ENCODE peak calls at places on chromosomes 4 and X, in four cellular contexts. X is stomach, B is lower leg skin, P is suprapubic skin. Z is an unnamed sample.

GRCh38 chrX:132023896-132024386 is 839 bp downstream of the STK26 start:
- DNase-seq in X (no peak), B (no peak), P (no peak), Z (no peak)

GRCh38 chrX:32929040-32929439 is 282.3 kb downstream of the DMD start:
- DNase-seq in X (no peak), B (no peak), P (no peak), Z (no peak)

GRCh38 chr4:184598753-184599491 is 50.3 kb downstream of the CASP3 start:
- DNase-seq in X (peak), B (no peak), P (no peak), Z (peak)

GRCh38 chrX:130916636-130917422 is 13.8 kb upstream of the ENOX2 start:
- DNase-seq in X (peak), B (no peak), P (no peak), Z (no peak)

GRCh38 chr4:78441786-78442185 is 109.8 kb upstream of the ANXA3 start:
- DNase-seq in X (no peak), B (no peak), P (no peak), Z (no peak)

GRCh38 chrX:31931225-31931624 is 859.4 kb upstream of the FTHL17 start:
- DNase-seq in X (no peak), B (no peak), P (no peak), Z (no peak)

GRCh38 chr4:6341696-6342095 is 72.0 kb downstream of the WFS1 start:
- DNase-seq in X (no peak), B (no peak), P (no peak), Z (no peak)

GRCh38 chr4:148015058-148015457 is 283.2 kb downstream of the ARHGAP10 start:
- DNase-seq in X (no peak), B (no peak), P (no peak), Z (no peak)

GRCh38 chr4:182916483-182917181 is 554 bp downstream of the DCTD start:
- DNase-seq in X (peak), B (peak), P (no peak), Z (no peak)

GRCh38 chr4:54543088-54543795 is 114.5 kb upstream of the KIT start:
- DNase-seq in X (no peak), B (no peak), P (no peak), Z (no peak)

GRCh38 chr4:102168580-102168979 is 176.7 kb downstream of the SLC39A8 start:
- DNase-seq in X (no peak), B (no peak), P (no peak), Z (no peak)

GRCh38 chr4:169024762-169025161 is 14.7 kb upstream of the CBR4 start:
- DNase-seq in X (no peak), B (no peak), P (no peak), Z (no peak)

GRCh38 chr4:85005865-85006377 is 39.4 kb upstream of the WDFY3 start:
- DNase-seq in X (no peak), B (peak), P (no peak), Z (no peak)

GRCh38 chrX:131816551-131817136 is 206.5 kb upstream of the STK26 start:
- DNase-seq in X (peak), B (peak), P (no peak), Z (no peak)

GRCh38 chrX:133373366-133374079 is 41.8 kb downstream of the GPC4 start:
- DNase-seq in X (no peak), B (no peak), P (no peak), Z (no peak)

GRCh38 chr4:159283697-159284492 is 181.0 kb downstream of the RAPGEF2 start:
- DNase-seq in X (no peak), B (no peak), P (no peak), Z (no peak)

GRCh38 chr4:66606908-66607307 is 936.6 kb upstream of the EPHA5 start:
- DNase-seq in X (no peak), B (no peak), P (no peak), Z (no peak)

GRCh38 chr4:16596267-16596666 is 302.2 kb downstream of the LDB2 start:
- DNase-seq in X (no peak), B (no peak), P (no peak), Z (no peak)

GRCh38 chr4:9921326-9921725 is 100.0 kb downstream of the SLC2A9 start:
- DNase-seq in X (no peak), B (no peak), P (no peak), Z (no peak)

GRCh38 chr4:39278476-39278875 is 87.7 kb downstream of the RFC1 start:
- DNase-seq in X (no peak), B (no peak), P (no peak), Z (no peak)

GRCh38 chr4:152460488-152460887 is 75.4 kb downstream of the FBXW7 start:
- DNase-seq in X (no peak), B (no peak), P (no peak), Z (no peak)

GRCh38 chr4:137471895-137472294 is 60.4 kb downstream of the PCDH18 start:
- DNase-seq in X (no peak), B (no peak), P (no peak), Z (no peak)

GRCh38 chr4:83780334-83780733 is 244.4 kb downstream of the GPAT3 start:
- DNase-seq in X (no peak), B (no peak), P (no peak), Z (no peak)

GRCh38 chrX:8738588-8739189 is 6.8 kb upstream of the ANOS1 start:
- DNase-seq in X (peak), B (no peak), P (no peak), Z (no peak)

GRCh38 chrX:51837926-51838325 is 55.5 kb upstream of the MAGED1 start:
- DNase-seq in X (peak), B (peak), P (peak), Z (no peak)

GRCh38 chr4:6153874-6154273 is 46.5 kb downstream of the JAKMIP1 start:
- DNase-seq in X (no peak), B (no peak), P (no peak), Z (no peak)

GRCh38 chr4:153488719-153489384 is 22.7 kb downstream of the TMEM131L start:
- DNase-seq in X (no peak), B (no peak), P (no peak), Z (no peak)

GRCh38 chrX:320126-320783 is 1.7 kb upstream of the GTPBP6 start:
- DNase-seq in X (no peak), B (no peak), P (peak), Z (no peak)

GRCh38 chrX:2610246-2611170 is 80.6 kb upstream of the CD99 start:
- DNase-seq in X (no peak), B (peak), P (no peak), Z (peak)

GRCh38 chr4:87390931-87391782 is at the start of gene HSD17B11:
- DNase-seq in X (peak), B (peak), P (peak), Z (peak)
- TF ChIP-seq CTCF in X (no peak), B (no peak), P (no peak), Z (peak)

GRCh38 chr4:95095352-95095974 is 337.7 kb downstream of the BMPR1B start:
- DNase-seq in X (no peak), B (no peak), P (no peak), Z (no peak)
- TF ChIP-seq CTCF in X (no peak), B (no peak), P (no peak), Z (peak)

DNA sequence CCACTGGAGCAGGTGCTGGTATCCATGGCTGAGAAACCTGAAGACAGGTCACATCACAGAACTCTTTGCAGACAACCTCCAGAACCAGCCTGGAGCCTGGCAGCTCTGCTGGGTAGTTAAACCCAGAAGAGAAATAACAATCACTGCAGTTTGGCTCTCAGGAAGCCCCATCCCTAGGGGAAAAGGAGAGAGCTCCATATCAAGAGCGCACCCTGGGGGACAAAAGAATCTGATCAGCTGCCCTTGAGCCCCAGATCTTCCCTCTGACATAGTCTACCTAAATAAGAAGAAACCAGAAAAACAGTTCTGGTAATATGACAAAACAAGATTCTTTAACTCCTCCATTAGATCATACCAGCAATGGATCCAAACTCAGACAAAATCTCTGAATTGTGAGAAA is 823.2 kb upstream of the FRG1 start:
- DNase-seq in X (no peak), B (no peak), P (no peak), Z (no peak)
- TF ChIP-seq CTCF in X (no peak), B (no peak), P (no peak), Z (peak)

DNA sequence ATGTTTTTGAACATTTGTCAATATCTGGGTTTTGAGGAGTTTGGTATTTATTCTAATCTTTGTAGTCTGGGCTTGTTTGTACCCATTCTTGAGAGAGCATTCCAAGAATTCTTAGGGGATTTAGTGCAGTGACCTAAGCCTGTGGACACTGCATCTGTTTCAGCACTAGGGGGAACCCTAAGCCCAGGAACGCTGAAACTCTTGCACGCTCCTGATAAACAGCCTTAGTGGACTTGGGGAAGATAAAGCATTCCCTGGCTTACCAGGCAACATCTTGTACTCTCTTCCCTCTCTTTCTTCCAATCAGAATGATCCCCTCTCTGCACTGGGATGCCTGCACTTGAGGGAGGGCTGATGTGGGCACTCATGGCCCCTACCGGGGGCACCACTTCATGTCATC is 654.9 kb upstream of the HTR2C start:
- DNase-seq in X (peak), B (no peak), P (no peak), Z (no peak)
- TF ChIP-seq CTCF in X (no peak), B (no peak), P (no peak), Z (peak)

GRCh38 chr4:87425711-87426110 is 3.3 kb downstream of the NUDT9 start:
- DNase-seq in X (no peak), B (no peak), P (no peak), Z (no peak)
- TF ChIP-seq CTCF in X (no peak), B (no peak), P (no peak), Z (no peak)